ENCODE peak calls at places on chromosomes 16 and 17, in ten cellular contexts. A, C, N, X, J, D, O, T, V and R are unnamed samples.
A peak's percentile ranks its signal among the peaks of the same experiment; 100 is the strongest.

GRCh38 chr17:37327341-37328090 is 48.3 kb upstream of the C17orf78 start:
- DNase-seq in J (peak; percentile 72), C (no peak), X (no peak), O (no peak), A (no peak), D (peak; percentile 91), T (peak; percentile 91), V (peak; percentile 99), N (peak; percentile 94), R (peak; percentile 48)

GRCh38 chr16:74987027-74987681 is 2.2 kb upstream of the WDR59 start:
- DNase-seq in O (no peak), V (no peak), J (no peak), C (no peak), A (no peak), D (no peak), T (no peak), N (no peak), X (no peak), R (no peak)

GRCh38 chr17:67959510-67959909 is 36.8 kb downstream of the C17orf58 start:
- DNase-seq in C (no peak), V (no peak), A (no peak), X (no peak), N (no peak), O (no peak), T (no peak), D (no peak), J (no peak), R (no peak)

GRCh38 chr16:10738231-10739077 is 5.2 kb upstream of the NUBP1 start:
- DNase-seq in C (peak; percentile 77), O (peak; percentile 49), T (peak; percentile 86), X (peak; percentile 85), D (peak; percentile 89), N (peak; percentile 74), V (peak; percentile 68), A (no peak), J (no peak), R (no peak)

GRCh38 chr17:22453181-22453580 is 760.9 kb downstream of the KCNJ18 start:
- DNase-seq in T (no peak), X (no peak), N (no peak), D (no peak), C (no peak), J (no peak), O (no peak), V (no peak), A (no peak), R (no peak)

GRCh38 chr17:43713494-43714162 is 45.0 kb downstream of the SOST start:
- DNase-seq in X (no peak), O (no peak), N (peak; percentile 37), V (no peak), J (no peak), D (peak; percentile 42), C (peak; percentile 60), T (no peak), A (peak; percentile 48), R (no peak)

GRCh38 chr16:11740567-11740966 is 2.1 kb downstream of the TXNDC11 start:
- DNase-seq in O (no peak), A (no peak), V (no peak), J (no peak), C (no peak), N (no peak), D (peak; percentile 16), X (no peak), T (no peak), R (no peak)

GRCh38 chr17:11404431-11404830 is 163.4 kb downstream of the SHISA6 start:
- DNase-seq in O (no peak), N (no peak), D (no peak), J (no peak), C (peak; percentile 1), T (no peak), X (peak; percentile 20), V (no peak), A (no peak), R (no peak)

GRCh38 chr16:73232555-73233422 is 184.9 kb upstream of the ZFHX3 start:
- DNase-seq in D (peak; percentile 87), O (no peak), N (peak; percentile 98), A (peak; percentile 59), J (peak; percentile 97), T (peak; percentile 95), X (no peak), V (peak; percentile 54), C (peak; percentile 7), R (peak; percentile 94)

GRCh38 chr16:31696968-31697743 is 169.5 kb downstream of the AHSP start:
- DNase-seq in T (peak; percentile 43), V (peak; percentile 53), N (peak; percentile 59), J (no peak), D (peak; percentile 41), C (peak; percentile 56), O (no peak), A (no peak), X (peak; percentile 47), R (peak; percentile 10)

GRCh38 chr16:58027341-58028167 is 2.0 kb downstream of the MMP15 start:
- DNase-seq in A (no peak), X (peak; percentile 32), N (peak; percentile 34), D (peak; percentile 42), C (peak; percentile 45), J (no peak), V (no peak), O (peak; percentile 46), T (peak; percentile 17), R (no peak)

GRCh38 chr16:15699819-15700218 is 49.8 kb downstream of the NDE1 start:
- DNase-seq in T (no peak), J (no peak), N (no peak), D (no peak), C (no peak), V (no peak), O (no peak), X (no peak), A (no peak), R (no peak)

GRCh38 chr16:3509470-3509928 is 8.7 kb downstream of the CLUAP1 start:
- DNase-seq in D (no peak), A (no peak), N (no peak), J (no peak), V (no peak), T (no peak), X (peak; percentile 64), O (no peak), C (peak; percentile 72), R (no peak)

GRCh38 chr16:77557385-77557784 is 122.6 kb upstream of the ADAMTS18 start:
- DNase-seq in J (no peak), T (no peak), X (no peak), A (no peak), N (no peak), V (no peak), D (no peak), C (no peak), O (no peak), R (no peak)

GRCh38 chr16:57507414-57508083 is 21.3 kb upstream of the DOK4 start:
- DNase-seq in J (no peak), X (no peak), T (no peak), V (no peak), C (no peak), D (no peak), A (peak; percentile 92), N (no peak), O (no peak), R (no peak)

GRCh38 chr17:76684756-76685155 is 26.0 kb downstream of the MXRA7 start:
- DNase-seq in X (no peak), A (no peak), J (no peak), C (no peak), T (no peak), N (no peak), O (no peak), V (no peak), D (no peak), R (no peak)
- H3K4me3 ChIP-seq in X (no peak overlapping the region), A (no peak overlapping the region), J (no peak overlapping the region), C (no peak overlapping the region), T (no peak overlapping the region), N (no peak overlapping the region), O (no peak overlapping the region), V (no peak overlapping the region), D (no peak overlapping the region), R (no peak overlapping the region)

GRCh38 chr17:72134560-72135399 is 14.0 kb downstream of the SOX9 start:
- DNase-seq in J (no peak), C (peak; percentile 59), V (peak; percentile 35), T (peak; percentile 75), A (no peak), D (no peak), O (no peak), N (peak; percentile 58), X (no peak), R (no peak)
- H3K4me3 ChIP-seq in J (no peak overlapping the region), C (no peak overlapping the region), V (no peak overlapping the region), T (no peak overlapping the region), A (no peak overlapping the region), D (no peak overlapping the region), O (no peak overlapping the region), N (no peak overlapping the region), X (no peak overlapping the region), R (no peak overlapping the region)

DNA sequence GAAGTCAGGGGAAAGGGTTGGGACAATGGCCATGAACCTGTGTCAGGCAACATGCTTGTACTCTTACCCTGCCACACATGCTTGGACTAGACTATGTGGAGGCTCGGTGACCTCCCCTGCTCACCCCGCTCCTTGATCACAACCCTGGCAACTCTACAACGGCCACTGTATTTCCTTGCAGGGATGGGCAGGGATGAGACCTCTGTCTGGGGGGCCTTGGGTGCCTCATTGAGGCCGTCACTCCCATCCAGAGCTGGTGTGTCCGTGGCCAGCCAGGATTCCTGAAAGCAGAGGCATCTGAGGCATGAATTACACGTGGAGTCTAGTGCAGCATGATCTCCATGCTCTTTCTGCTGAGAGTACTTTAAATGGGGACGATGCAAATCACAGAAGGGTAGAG is 948 bp downstream of the PLA2G15 start:
- DNase-seq in C (no peak), T (no peak), J (no peak), O (no peak), A (no peak), N (no peak), D (no peak), X (no peak), V (no peak), R (no peak)
- H3K4me3 ChIP-seq in C (peak overlapping the region; percentile 91), T (peak overlapping the region; percentile 80), J (peak overlapping the region; percentile 95), O (peak overlapping the region; percentile 88), A (peak overlapping the region; percentile 94), N (no peak overlapping the region), D (no peak overlapping the region), X (peak overlapping the region; percentile 78), V (peak overlapping the region; percentile 98), R (peak overlapping the region; percentile 83)

GRCh38 chr17:52105601-52106000 is 52.9 kb downstream of the CA10 start:
- DNase-seq in O (no peak), J (no peak), V (no peak), X (peak; percentile 60), A (no peak), D (no peak), C (peak; percentile 10), T (no peak), N (no peak), R (no peak)

GRCh38 chr17:52111182-52111581 is 47.3 kb downstream of the CA10 start:
- DNase-seq in C (no peak), A (no peak), V (no peak), X (no peak), D (no peak), N (no peak), O (no peak), J (no peak), T (no peak), R (no peak)

GRCh38 chr17:52106638-52107261 is 51.8 kb downstream of the CA10 start:
- DNase-seq in D (peak; percentile 29), J (no peak), V (peak; percentile 36), C (peak; percentile 77), A (peak; percentile 64), O (no peak), N (peak; percentile 50), T (peak; percentile 6), X (peak; percentile 47), R (peak; percentile 0)

DNA sequence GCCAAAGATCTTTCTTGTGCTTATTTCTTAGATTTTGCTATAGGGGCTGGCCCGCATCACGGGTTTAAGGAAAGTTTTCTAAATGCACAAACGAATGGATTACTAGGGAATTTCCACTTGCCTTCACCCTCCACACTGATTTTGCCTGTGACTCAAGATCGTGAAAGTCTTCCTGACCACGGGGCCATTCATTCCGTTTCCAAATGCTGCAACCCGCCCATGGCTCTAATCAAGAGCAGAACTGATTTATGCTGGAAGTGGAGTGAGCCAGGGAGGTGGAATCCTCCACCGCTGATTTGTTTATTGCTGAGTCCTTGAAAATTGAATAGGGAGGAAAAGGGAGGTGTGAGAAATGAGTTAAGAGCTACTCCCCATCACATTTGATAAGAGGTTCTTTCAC is 52.4 kb downstream of the CA10 start:
- DNase-seq in V (no peak), A (no peak), T (no peak), J (no peak), O (no peak), D (no peak), C (no peak), X (no peak), N (no peak), R (no peak)
- H3K4me3 ChIP-seq in V (no peak overlapping the region), A (no peak overlapping the region), T (no peak overlapping the region), J (no peak overlapping the region), O (no peak overlapping the region), D (no peak overlapping the region), C (no peak overlapping the region), X (no peak overlapping the region), N (no peak overlapping the region), R (no peak overlapping the region)